ENCODE peak calls at places on chromosomes 5 and 9, in seven cellular contexts. U is spleen, M is GM12878, Z is GM12892, B is suprapubic skin, P is K562, S is sigmoid colon. F is an unnamed sample.
A peak's percentile ranks its signal among the peaks of the same experiment; 100 is the strongest.

GRCh38 chr9:130433168-130433946 is 11.4 kb upstream of the ASS1 start:
- DNase-seq in U (no peak), Z (no peak), B (no peak), P (no peak), M (no peak), S (no peak), F (no peak)

GRCh38 chr9:129584136-129584535 is 36.8 kb downstream of the C9orf50 start:
- DNase-seq in B (peak; percentile 72), P (peak; percentile 91), Z (no peak), U (no peak), M (peak; percentile 76), S (peak; percentile 85), F (peak; percentile 75)

GRCh38 chr9:129402341-129402739 is 218.6 kb downstream of the C9orf50 start:
- DNase-seq in M (no peak), Z (no peak), S (no peak), P (no peak), U (peak; percentile 41), B (no peak), F (no peak)

GRCh38 chr9:95715911-95716435 is 159.5 kb upstream of the ERCC6L2 start:
- DNase-seq in Z (no peak), P (no peak), B (no peak), U (no peak), M (no peak), S (no peak), F (no peak)

GRCh38 chr9:108565651-108566378 is 290.0 kb downstream of the ACTL7B start:
- DNase-seq in B (no peak), S (peak; percentile 72), U (no peak), Z (no peak), P (peak; percentile 70), M (peak; percentile 3), F (peak; percentile 59)

GRCh38 chr5:134111741-134112647 is 2.5 kb upstream of the TCF7 start:
- DNase-seq in S (no peak), Z (no peak), M (no peak), P (peak; percentile 49), U (no peak), B (no peak), F (no peak)

GRCh38 chr5:83441752-83442151 is 29.8 kb upstream of the VCAN start:
- DNase-seq in Z (no peak), P (no peak), U (no peak), M (peak; percentile 11), B (no peak), S (no peak), F (no peak)

GRCh38 chr5:172748341-172748843 is 22.6 kb downstream of the DUSP1 start:
- DNase-seq in M (no peak), Z (no peak), P (no peak), B (peak; percentile 82), S (peak; percentile 93), U (peak; percentile 81), F (no peak)

GRCh38 chr9:33452828-33453271 is 5.5 kb upstream of the AQP3 start:
- DNase-seq in M (no peak), B (no peak), P (peak; percentile 60), U (no peak), S (no peak), Z (no peak), F (peak; percentile 50)

GRCh38 chr5:78731884-78732283 is 83.3 kb upstream of the LHFPL2 start:
- DNase-seq in Z (no peak), P (no peak), U (no peak), M (no peak), B (no peak), S (no peak), F (no peak)

GRCh38 chr5:157265714-157266285 is at the start of gene CYFIP2:
- DNase-seq in M (no peak), U (peak; percentile 96), S (peak; percentile 68), B (peak; percentile 67), Z (peak; percentile 84), P (peak; percentile 89), F (peak; percentile 80)

GRCh38 chr5:38994329-38994927 is 79.8 kb downstream of the RICTOR start:
- DNase-seq in M (no peak), Z (peak; percentile 2), U (no peak), S (no peak), B (no peak), P (peak; percentile 18), F (peak; percentile 25)

GRCh38 chr5:120873083-120873482 is 409.0 kb downstream of the PRR16 start:
- DNase-seq in Z (no peak), S (no peak), B (no peak), U (no peak), M (no peak), P (no peak), F (no peak)

GRCh38 chr5:96816430-96816939 is 8.7 kb upstream of the ERAP1 start:
- DNase-seq in Z (no peak), S (no peak), P (no peak), M (peak; percentile 90), U (no peak), B (no peak), F (peak; percentile 35)

GRCh38 chr9:14033067-14033466 is 280.9 kb downstream of the NFIB start:
- DNase-seq in Z (no peak), M (no peak), U (no peak), B (no peak), S (no peak), P (no peak), F (no peak)

GRCh38 chr9:123115146-123115913 is 81.9 kb downstream of the GPR21 start:
- DNase-seq in B (no peak), P (no peak), M (no peak), S (no peak), U (no peak), Z (no peak), F (no peak)

GRCh38 chr5:75006821-75007536 is 45.4 kb downstream of the GCNT4 start:
- DNase-seq in S (no peak), P (no peak), Z (no peak), B (no peak), M (no peak), U (no peak), F (no peak)

GRCh38 chr5:40681351-40682311 is 1.9 kb downstream of the PTGER4 start:
- DNase-seq in P (no peak), M (no peak), S (peak; percentile 69), B (peak; percentile 68), U (peak; percentile 93), Z (peak; percentile 23), F (peak; percentile 45)

GRCh38 chr9:121651295-121652036 is at the start of gene DAB2IP:
- DNase-seq in U (peak; percentile 72), P (peak; percentile 49), M (no peak), Z (no peak), S (peak; percentile 84), B (no peak), F (peak; percentile 65)

GRCh38 chr5:6058055-6058715 is 320.2 kb downstream of the MED10 start:
- DNase-seq in P (no peak), B (no peak), Z (no peak), M (no peak), S (no peak), U (no peak), F (no peak)

GRCh38 chr9:97632406-97632991 is 669 bp downstream of the TSTD2 start:
- DNase-seq in U (peak; percentile 86), M (no peak), S (peak; percentile 86), B (peak; percentile 75), P (no peak), Z (no peak), F (peak; percentile 60)

GRCh38 chr5:12668564-12668963 is 764.3 kb upstream of the CTNND2 start:
- DNase-seq in U (no peak), M (no peak), B (no peak), S (no peak), P (no peak), Z (no peak), F (no peak)

GRCh38 chr5:12672141-12672540 is 767.9 kb upstream of the CTNND2 start:
- DNase-seq in P (no peak), M (no peak), B (no peak), U (no peak), Z (no peak), S (no peak), F (no peak)

GRCh38 chr5:12669326-12669725 is 765.1 kb upstream of the CTNND2 start:
- DNase-seq in U (no peak), M (no peak), Z (no peak), S (no peak), B (no peak), P (no peak), F (no peak)
- TF ChIP-seq POLR2A in U (no peak), M (no peak), Z (no peak), S (no peak), B (no peak), P (no peak), F (no peak)

DNA sequence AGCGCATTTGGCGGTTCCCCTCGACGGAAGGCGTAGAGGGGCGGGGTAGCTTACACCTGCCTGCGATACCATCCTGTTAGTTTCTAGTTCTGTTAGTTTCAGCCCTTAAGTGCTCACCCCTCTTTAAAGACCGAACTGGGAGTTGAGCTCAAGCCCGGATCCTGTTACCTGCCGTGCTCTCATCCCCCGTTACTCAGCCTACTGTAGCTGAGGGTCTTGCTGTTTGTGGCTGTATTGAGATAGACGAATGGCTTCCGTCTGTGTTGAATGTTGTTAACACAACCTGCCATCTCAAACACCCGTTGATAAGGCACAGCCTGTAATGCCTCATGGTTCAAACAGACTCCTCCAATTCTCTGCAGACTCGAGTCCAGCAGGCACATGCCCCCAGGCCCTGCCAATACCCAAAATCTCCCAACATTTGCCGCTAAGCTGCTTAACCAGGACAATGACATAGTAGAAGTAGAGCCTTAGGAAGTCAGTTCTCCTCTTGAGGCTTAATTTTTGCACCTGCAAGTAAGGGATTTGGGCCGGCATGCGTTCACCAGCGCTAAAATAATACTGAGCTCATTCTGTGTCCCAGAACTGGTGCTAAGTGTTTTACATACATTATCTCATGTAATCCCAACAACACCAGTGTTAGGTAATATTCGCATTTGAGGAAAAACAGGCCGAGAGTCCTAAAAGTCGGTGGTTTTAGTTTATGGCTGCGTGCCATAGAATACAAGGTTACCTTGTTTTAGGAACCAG is 1.3 kb upstream of the RFX3 start:
- DNase-seq in S (no peak), B (peak; percentile 64), P (no peak), M (no peak), Z (no peak), U (peak; percentile 77), F (peak; percentile 75)
- TF ChIP-seq POLR2AphosphoS5 in S (no peak), B (no peak), P (no peak), M (peak; percentile 69), Z (peak; percentile 55), U (no peak), F (no peak)

GRCh38 chr5:33808699-33809098 is 83.1 kb downstream of the ADAMTS12 start:
- DNase-seq in Z (no peak), P (no peak), U (no peak), M (no peak), S (no peak), B (no peak), F (no peak)
- TF ChIP-seq POLR2A in Z (no peak), P (no peak), U (no peak), M (no peak), S (no peak), B (no peak), F (no peak)

DNA sequence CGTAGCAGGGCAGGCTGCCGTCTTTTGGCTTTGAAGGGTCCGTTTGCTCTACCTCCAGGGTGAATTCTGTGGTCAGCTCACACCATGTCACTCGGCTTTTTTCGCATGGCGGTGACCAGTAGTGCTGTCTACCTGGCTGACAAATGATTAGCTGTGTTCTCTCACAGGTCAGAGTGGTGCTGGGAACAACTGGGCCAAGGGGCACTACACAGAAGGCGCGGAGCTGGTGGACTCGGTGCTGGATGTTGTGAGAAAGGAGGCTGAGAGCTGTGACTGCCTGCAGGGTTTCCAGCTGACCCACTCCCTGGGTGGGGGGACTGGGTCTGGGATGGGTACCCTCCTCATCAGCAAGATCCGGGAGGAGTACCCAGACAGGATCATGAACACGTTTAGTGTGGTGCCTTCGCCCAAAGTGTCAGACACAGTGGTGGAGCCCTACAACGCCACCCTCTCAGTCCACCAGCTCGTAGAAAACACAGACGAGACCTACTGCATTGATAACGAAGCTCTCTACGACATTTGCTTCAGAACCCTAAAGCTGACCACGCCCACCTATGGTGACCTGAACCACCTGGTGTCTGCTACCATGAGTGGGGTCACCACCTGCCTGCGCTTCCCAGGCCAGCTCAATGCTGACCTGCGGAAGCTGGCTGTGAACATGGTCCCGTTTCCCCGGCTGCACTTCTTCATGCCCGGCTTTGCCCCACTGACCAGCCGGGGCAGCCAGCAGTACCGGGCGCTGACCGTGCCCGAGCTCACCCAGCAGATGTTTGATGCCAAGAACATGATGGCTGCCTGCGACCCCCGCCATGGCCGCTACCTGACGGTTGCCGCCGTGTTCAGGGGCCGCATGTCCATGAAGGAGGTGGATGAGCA is 1.5 kb downstream of the TUBB4B start:
- DNase-seq in Z (no peak), P (no peak), M (no peak), S (no peak), B (no peak), U (no peak), F (no peak)
- TF ChIP-seq POLR2AphosphoS5 in Z (peak; percentile 17), P (peak; percentile 47), M (no peak), S (no peak), B (no peak), U (no peak), F (peak; percentile 18)

F was measured in transverse colon.